ENCODE peak calls at places on chromosomes 6 and 20, in seven cellular contexts. Z is IMR-90, P is prostate gland, U is neural progenitor cell, C is ovary, T is body of pancreas, R is astrocyte. F is an unnamed sample. For H3K27me3, the result is how much of the 10 kb centered on the place peaks cover.

GRCh38 chr6:56393615-56394612 is 146.5 kb upstream of the COL21A1 start:
- DNase-seq in T (no peak), R (no peak), U (no peak), P (no peak), Z (no peak), C (no peak), F (no peak)

GRCh38 chr6:52808660-52809059 is 5.0 kb upstream of the GSTA1 start:
- DNase-seq in T (no peak), P (no peak), Z (no peak), C (no peak), U (no peak), R (no peak), F (no peak)

GRCh38 chr6:101779051-101779844 is 385.7 kb downstream of the GRIK2 start:
- DNase-seq in P (no peak), R (peak), Z (peak), T (no peak), C (no peak), U (no peak), F (no peak)

GRCh38 chr20:37567671-37568588 is 40.3 kb upstream of the BLCAP start:
- DNase-seq in T (no peak), U (peak), R (no peak), Z (no peak), C (no peak), P (no peak), F (peak)

GRCh38 chr20:46173652-46174468 is 55.7 kb downstream of the CD40 start:
- DNase-seq in T (no peak), C (no peak), U (peak), P (no peak), Z (no peak), R (no peak), F (no peak)

GRCh38 chr6:34465551-34466241 is at the start of gene PACSIN1:
- DNase-seq in P (peak), R (no peak), C (no peak), U (peak), T (peak), Z (no peak), F (no peak)

GRCh38 chr6:52551483-52552277 is 25.2 kb downstream of the TRAM2 start:
- DNase-seq in P (peak), Z (peak), R (peak), C (peak), U (peak), T (peak), F (peak)

GRCh38 chr20:63778857-63779256 is 39.3 kb downstream of the SLC2A4RG start:
- DNase-seq in C (no peak), P (no peak), U (no peak), Z (no peak), T (no peak), R (no peak), F (no peak)

GRCh38 chr6:33163540-33163939 is 28.7 kb downstream of the COL11A2 start:
- DNase-seq in R (no peak), T (no peak), C (no peak), Z (no peak), P (no peak), U (no peak), F (no peak)

GRCh38 chr6:131136021-131136847 is 967 bp downstream of the AKAP7 start:
- DNase-seq in P (no peak), Z (peak), C (peak), T (peak), R (peak), U (no peak), F (no peak)

GRCh38 chr6:150068786-150069648 is at the start of gene ULBP3:
- DNase-seq in Z (peak), T (peak), R (peak), C (peak), U (peak), P (peak), F (peak)

DNA sequence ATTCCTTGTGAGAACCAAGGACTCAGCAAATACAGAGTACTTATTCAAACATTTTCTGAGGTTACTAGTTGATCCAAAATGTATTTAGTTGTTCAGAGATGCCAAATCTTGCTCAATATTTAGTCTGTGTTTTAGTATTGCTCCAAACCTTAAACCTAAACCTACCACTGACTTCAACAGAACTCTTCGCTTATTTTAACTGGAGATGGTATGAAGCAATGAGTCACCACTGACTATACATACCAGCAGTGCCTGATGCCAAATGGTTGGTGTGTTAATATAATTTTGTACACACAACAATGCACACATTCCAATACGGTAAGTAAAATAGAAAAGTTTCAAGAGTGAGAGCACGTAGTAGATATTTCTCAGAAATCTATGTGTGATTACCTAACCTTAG is 1.9 kb upstream of the SPTLC3 start:
- DNase-seq in C (no peak), U (no peak), T (no peak), R (peak), Z (peak), P (no peak), F (no peak)
- H3K4me3 ChIP-seq in C (no peak), U (no peak), T (no peak), R (no peak), Z (no peak), P (no peak), F (no peak)

DNA sequence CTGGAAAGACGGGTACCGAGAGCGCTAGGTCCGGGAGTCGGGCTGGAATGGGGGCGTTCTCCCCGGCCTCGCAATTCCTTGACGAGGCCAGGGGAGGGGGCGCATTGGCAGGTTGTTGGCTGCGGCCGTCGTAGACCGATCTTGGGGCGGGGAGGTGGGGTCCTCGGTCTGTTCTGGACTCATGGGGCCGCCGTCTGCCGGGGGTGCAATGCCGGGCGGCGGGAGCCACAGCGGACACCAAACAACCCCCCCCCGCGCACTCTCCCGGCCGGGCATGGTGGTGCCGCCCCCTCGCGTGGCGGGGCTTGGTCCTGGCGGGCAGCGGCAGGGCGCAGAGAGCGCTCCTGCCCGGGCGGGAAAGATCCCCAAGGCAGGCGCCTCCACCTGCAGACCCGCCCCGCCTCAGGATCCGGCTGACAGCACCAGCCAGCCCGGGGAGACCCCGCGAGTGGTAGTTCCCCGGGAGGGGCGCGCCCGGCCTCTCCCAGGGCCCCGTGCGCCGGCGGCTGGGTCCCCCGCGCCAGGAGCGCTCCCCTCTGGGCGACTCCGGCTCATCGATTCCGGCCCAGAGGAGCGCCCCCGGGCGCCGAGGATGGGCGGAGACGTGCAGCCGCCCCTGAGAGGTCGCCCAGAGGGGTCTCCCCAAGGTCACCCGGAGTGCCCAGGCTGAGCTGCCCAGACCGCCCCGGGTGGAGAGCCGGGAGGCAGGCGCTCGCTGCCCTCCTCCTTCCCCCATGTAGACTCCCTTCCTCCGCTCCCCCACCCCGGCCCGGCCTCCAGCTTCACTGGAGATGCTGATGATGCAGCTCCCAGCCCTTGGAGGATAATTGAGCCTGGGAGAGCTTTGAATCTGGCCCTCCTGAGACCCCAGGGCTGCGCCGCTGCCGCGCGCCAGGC is 709 bp downstream of the PPP1R16B start:
- DNase-seq in U (peak), C (no peak), Z (no peak), T (no peak), P (no peak), R (no peak), F (peak)
- H3K27me3 ChIP-seq in U (half or more), C (under half), Z (half or more), T (under half), P (under half), R (under half), F (under half)

DNA sequence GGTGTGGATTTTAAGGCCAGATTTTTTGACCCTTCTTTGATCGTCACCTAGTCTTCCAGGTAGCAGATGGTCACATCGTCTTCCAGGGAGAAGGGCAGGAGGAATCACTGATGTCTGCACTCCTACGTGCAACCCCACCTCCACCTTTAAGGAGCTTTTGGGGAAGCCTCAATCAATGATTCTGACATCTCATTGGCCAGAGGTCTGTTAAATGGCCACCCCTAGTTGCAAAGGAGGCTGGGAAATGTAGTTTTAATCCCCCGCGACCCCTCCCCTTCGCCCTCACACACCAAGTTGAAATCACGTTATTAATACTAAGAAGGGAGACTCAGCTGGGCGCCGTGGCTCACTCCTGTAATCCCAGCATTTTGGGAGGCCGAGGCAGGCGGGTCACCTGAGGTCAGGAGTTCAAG is 151.4 kb downstream of the BCAS1 start:
- DNase-seq in C (no peak), T (no peak), Z (no peak), U (peak), P (no peak), R (no peak), F (no peak)
- H3K4me3 ChIP-seq in C (no peak), T (no peak), Z (no peak), U (peak), P (no peak), R (no peak), F (no peak)

GRCh38 chr6:39080246-39080875 is 31.8 kb downstream of the GLP1R start:
- DNase-seq in Z (no peak), R (no peak), U (no peak), C (no peak), P (no peak), T (no peak), F (no peak)
- H3K27me3 ChIP-seq in Z (under half), R (under half), U (under half), C (under half), P (under half), T (under half), F (under half)

GRCh38 chr6:122128445-122128844 is 271.0 kb upstream of the HSF2 start:
- DNase-seq in Z (no peak), R (no peak), C (no peak), P (no peak), U (no peak), T (no peak), F (no peak)

GRCh38 chr6:122126894-122127293 is 272.6 kb upstream of the HSF2 start:
- DNase-seq in C (no peak), T (no peak), U (no peak), P (no peak), R (no peak), Z (no peak), F (no peak)

GRCh38 chr6:122130026-122130348 is 269.5 kb upstream of the HSF2 start:
- DNase-seq in P (no peak), T (no peak), R (no peak), Z (no peak), U (no peak), C (no peak), F (no peak)

GRCh38 chr6:122124908-122125307 is 274.5 kb upstream of the HSF2 start:
- DNase-seq in C (no peak), Z (no peak), T (no peak), U (no peak), P (no peak), R (no peak), F (no peak)

DNA sequence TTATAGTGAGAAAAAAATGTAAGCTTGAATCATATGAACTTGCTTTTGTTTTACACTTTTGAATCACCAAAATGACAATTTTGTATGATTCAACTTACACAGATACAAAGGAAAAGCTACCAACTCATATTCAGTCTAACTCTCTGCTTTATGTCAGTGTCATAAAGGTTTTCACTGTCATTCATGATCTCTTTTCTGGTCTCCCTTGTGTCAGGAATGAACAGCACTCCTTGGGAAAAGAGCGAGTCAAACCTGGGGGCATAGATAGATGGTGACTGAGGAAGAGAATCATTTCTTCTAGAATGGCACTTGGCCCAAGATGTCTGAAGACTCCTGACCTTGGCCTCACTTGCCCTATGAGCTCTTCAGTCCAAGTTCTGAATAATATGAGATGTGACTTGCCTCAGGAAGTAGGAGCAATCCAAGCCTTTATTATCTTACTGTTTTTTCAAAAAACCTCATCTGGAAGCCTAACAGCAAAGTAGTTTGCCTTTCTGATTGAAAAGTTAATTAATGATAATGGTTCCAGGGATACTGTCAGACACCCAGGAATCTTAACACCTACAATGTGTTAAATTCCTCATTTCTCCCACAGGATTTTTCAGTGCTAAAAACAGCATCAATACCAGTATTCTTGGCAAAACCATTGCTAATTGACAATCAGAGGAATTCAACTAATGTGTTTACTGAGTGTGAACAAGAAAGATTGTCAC is 270.0 kb upstream of the HSF2 start:
- DNase-seq in C (no peak), R (no peak), U (no peak), Z (no peak), T (no peak), P (no peak), F (no peak)
- H3K4me3 ChIP-seq in C (no peak), R (no peak), U (no peak), Z (no peak), T (no peak), P (no peak), F (no peak)

DNA sequence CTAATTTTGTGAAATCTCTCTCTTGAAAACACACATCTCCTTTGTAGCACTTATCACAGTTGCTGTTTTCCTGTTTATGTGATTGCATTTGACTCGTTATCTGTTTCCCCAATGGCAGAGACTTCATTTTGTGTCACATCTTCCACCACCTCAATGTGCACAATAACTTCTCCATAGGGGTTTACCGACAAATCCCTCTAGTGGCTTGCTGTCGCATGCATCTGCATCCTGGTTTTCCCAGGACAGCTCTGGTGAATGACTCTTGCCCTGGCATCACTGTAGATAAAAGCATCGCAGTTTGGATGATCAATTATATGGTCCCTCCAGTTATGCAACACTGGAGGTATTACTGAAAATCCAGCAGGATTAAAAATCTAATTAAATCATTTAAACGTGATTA is 206.5 kb upstream of the BTBD3 start:
- DNase-seq in Z (no peak), R (no peak), P (no peak), T (no peak), C (no peak), U (no peak), F (no peak)
- H3K27me3 ChIP-seq in Z (under half), R (under half), P (under half), T (under half), C (under half), U (under half), F (under half)

GRCh38 chr6:125918230-125918629 is 38.3 kb upstream of the HINT3 start:
- DNase-seq in C (no peak), R (no peak), T (no peak), U (peak), Z (no peak), P (no peak), F (no peak)
- H3K4me3 ChIP-seq in C (no peak), R (no peak), T (no peak), U (no peak), Z (no peak), P (no peak), F (no peak)

F was measured in RWPE2.